ENCODE peak calls at places on chromosome 9, in six cellular contexts. Y is uterus, V is right lobe of liver, O is body of pancreas, G is upper lobe of left lung, S is Peyer's patch. E is an unnamed sample.

GRCh38 chr9:118569151-118569550 is 800.1 kb downstream of the BRINP1 start:
- DNase-seq in Y (no peak), V (no peak), O (no peak), G (no peak), S (no peak), E (no peak)

GRCh38 chr9:136972335-136972734 is 5.0 kb upstream of the PTGDS start:
- DNase-seq in Y (no peak), V (no peak), O (no peak), G (peak), S (no peak), E (no peak)

GRCh38 chr9:130713286-130713975 is 19.9 kb downstream of the EXOSC2 start:
- DNase-seq in Y (no peak), V (peak), O (peak), G (no peak), S (no peak), E (peak)

GRCh38 chr9:137148661-137149060 is 9.7 kb downstream of the GRIN1 start:
- DNase-seq in Y (no peak), V (no peak), O (no peak), G (peak), S (no peak), E (no peak)

GRCh38 chr9:13269589-13270452 is 9.7 kb downstream of the MPDZ start:
- DNase-seq in Y (no peak), V (no peak), O (no peak), G (no peak), S (no peak), E (no peak)

GRCh38 chr9:8783999-8784398 is 984.4 kb upstream of the DMAC1 start:
- DNase-seq in Y (no peak), V (no peak), O (no peak), G (no peak), S (no peak), E (no peak)

GRCh38 chr9:78044189-78044588 is 12.6 kb upstream of the GNAQ start:
- DNase-seq in Y (no peak), V (no peak), O (peak), G (no peak), S (no peak), E (no peak)

GRCh38 chr9:79736051-79736450 is 164.3 kb downstream of the TLE4 start:
- DNase-seq in Y (no peak), V (no peak), O (no peak), G (no peak), S (no peak), E (no peak)

GRCh38 chr9:116152390-116152789 is 1.2 kb upstream of the PAPPA start:
- DNase-seq in Y (no peak), V (no peak), O (no peak), G (no peak), S (no peak), E (no peak)

GRCh38 chr9:132288371-132288770 is 66.4 kb downstream of the SETX start:
- DNase-seq in Y (no peak), V (no peak), O (no peak), G (no peak), S (no peak), E (no peak)

GRCh38 chr9:125272697-125273096 is 11.1 kb downstream of the GAPVD1 start:
- DNase-seq in Y (no peak), V (no peak), O (no peak), G (no peak), S (no peak), E (no peak)

GRCh38 chr9:76835571-76836283 is 70.2 kb downstream of the PRUNE2 start:
- DNase-seq in Y (no peak), V (no peak), O (no peak), G (no peak), S (no peak), E (no peak)

GRCh38 chr9:36566813-36567217 is 5.9 kb upstream of the MELK start:
- DNase-seq in Y (no peak), V (no peak), O (peak), G (no peak), S (no peak), E (no peak)

GRCh38 chr9:111890254-111890791 is 6.3 kb upstream of the UGCG start:
- DNase-seq in Y (no peak), V (no peak), O (no peak), G (no peak), S (no peak), E (no peak)

GRCh38 chr9:129567842-129568559 is 52.9 kb downstream of the C9orf50 start:
- DNase-seq in Y (peak), V (peak), O (peak), G (peak), S (no peak), E (no peak)

GRCh38 chr9:25205285-25205684 is 473.0 kb downstream of the TUSC1 start:
- DNase-seq in Y (no peak), V (no peak), O (no peak), G (no peak), S (no peak), E (no peak)

GRCh38 chr9:38024036-38024681 is 44.9 kb downstream of the SHB start:
- DNase-seq in Y (peak), V (peak), O (no peak), G (no peak), S (no peak), E (peak)

GRCh38 chr9:124414612-124415011 is 630 bp downstream of the PSMB7 start:
- DNase-seq in Y (no peak), V (no peak), O (no peak), G (no peak), S (no peak), E (no peak)

GRCh38 chr9:22457448-22457847 is 10.8 kb downstream of the DMRTA1 start:
- DNase-seq in Y (no peak), V (no peak), O (peak), G (no peak), S (no peak), E (no peak)

GRCh38 chr9:31674264-31674663 is 710.2 kb upstream of the ACO1 start:
- DNase-seq in Y (no peak), V (no peak), O (no peak), G (no peak), S (no peak), E (no peak)

GRCh38 chr9:115364991-115365390 is 247.0 kb upstream of the TNC start:
- DNase-seq in Y (no peak), V (no peak), O (no peak), G (no peak), S (no peak), E (no peak)

GRCh38 chr9:20601292-20601691 is 21.0 kb downstream of the MLLT3 start:
- DNase-seq in Y (no peak), V (no peak), O (no peak), G (no peak), S (no peak), E (no peak)

GRCh38 chr9:20608582-20608981 is 13.7 kb downstream of the MLLT3 start:
- DNase-seq in Y (no peak), V (no peak), O (no peak), G (no peak), S (no peak), E (no peak)

GRCh38 chr9:20606637-20607036 is 15.7 kb downstream of the MLLT3 start:
- DNase-seq in Y (peak), V (no peak), O (peak), G (no peak), S (no peak), E (peak)

GRCh38 chr9:20603524-20604268 is 18.6 kb downstream of the MLLT3 start:
- DNase-seq in Y (no peak), V (no peak), O (no peak), G (no peak), S (no peak), E (no peak)

GRCh38 chr9:20604561-20604960 is 17.7 kb downstream of the MLLT3 start:
- DNase-seq in Y (no peak), V (no peak), O (no peak), G (no peak), S (no peak), E (no peak)
- H3K27ac ChIP-seq in Y (peak), V (no peak), O (no peak), G (peak), S (no peak), E (peak)

GRCh38 chr9:135950135-135950682 is 11.0 kb downstream of the UBAC1 start:
- DNase-seq in Y (no peak), V (no peak), O (no peak), G (no peak), S (peak), E (no peak)
- TF ChIP-seq POLR2A in Y (no peak), V (no peak), O (no peak), G (no peak), S (no peak), E (no peak)

GRCh38 chr9:101476576-101477208 is 41.1 kb upstream of the ALDOB start:
- DNase-seq in Y (no peak), V (no peak), O (no peak), G (peak), S (no peak), E (no peak)
- H3K27ac ChIP-seq in Y (no peak), V (no peak), O (no peak), G (no peak), S (no peak), E (no peak)

GRCh38 chr9:120714088-120714845 is at the start of gene MEGF9:
- DNase-seq in Y (peak), V (peak), O (peak), G (peak), S (peak), E (peak)
- TF ChIP-seq POLR2A in Y (peak), V (peak), O (peak), G (peak), S (peak), E (peak)

DNA sequence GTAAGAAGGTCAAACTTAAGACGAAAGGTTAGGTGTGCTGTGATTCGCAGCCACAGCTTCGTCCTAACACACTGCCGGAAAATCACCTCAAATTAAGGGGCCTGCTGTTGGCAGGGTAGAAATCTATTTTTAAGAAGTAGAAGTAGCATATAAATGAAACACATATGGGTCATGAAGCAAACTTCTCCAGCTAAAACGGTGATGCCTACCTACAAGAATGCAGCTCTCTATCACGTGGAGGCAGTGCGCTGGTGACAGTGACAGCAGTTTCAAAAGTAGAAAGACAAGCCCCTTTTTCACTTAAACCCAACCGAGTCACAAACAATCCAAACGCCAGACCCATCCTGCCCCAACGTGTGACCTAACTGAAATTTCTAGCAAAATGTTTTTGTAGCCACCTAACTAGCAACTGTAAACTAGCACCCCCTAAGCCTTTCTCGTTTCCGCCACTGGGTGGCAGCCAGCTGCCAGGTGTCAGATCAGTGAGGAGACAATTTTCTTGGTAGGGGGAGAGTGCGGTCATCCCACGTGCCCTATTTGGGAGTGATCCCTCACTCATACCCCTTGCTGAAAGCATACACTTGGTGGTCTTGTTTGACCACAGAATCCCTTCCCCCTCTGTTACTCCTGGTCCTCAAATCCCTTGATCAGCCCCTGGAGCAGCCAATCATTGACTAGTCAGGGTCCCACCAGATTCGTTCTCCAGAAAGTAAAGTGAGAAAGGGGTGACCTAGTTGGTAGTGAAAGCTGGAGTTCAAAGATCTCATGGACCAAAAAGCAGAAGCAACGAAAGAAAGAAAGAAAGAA is 71.8 kb upstream of the MAMDC2 start:
- DNase-seq in Y (peak), V (peak), O (peak), G (no peak), S (peak), E (peak)
- H3K27ac ChIP-seq in Y (peak), V (no peak), O (no peak), G (no peak), S (no peak), E (no peak)

GRCh38 chr9:105444130-105444529 is 3.7 kb upstream of the FSD1L start:
- DNase-seq in Y (no peak), V (no peak), O (no peak), G (no peak), S (no peak), E (no peak)
- TF ChIP-seq POLR2A in Y (no peak), V (no peak), O (no peak), G (no peak), S (no peak), E (no peak)

DNA sequence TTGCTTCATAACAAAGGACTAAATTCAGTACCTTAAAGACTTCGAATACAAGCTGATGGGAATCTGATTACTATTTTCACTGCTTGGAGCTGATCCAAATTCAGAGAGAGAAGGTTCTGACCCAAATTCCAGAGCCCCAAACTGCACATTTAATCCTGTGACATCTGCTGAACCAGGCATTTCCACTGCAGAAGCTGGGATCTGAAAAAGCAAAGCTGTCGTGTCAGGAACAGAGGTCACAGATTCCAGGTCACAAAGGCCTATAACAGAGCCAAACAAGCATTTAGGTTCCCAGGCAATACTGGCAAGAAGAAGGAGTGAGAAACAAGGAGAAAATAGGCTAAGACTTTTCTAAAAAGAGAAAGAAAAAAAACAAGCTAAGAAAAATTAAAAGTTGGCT is 105.3 kb downstream of the UBAP2 start:
- DNase-seq in Y (no peak), V (no peak), O (no peak), G (no peak), S (no peak), E (no peak)
- H3K27ac ChIP-seq in Y (no peak), V (no peak), O (no peak), G (no peak), S (no peak), E (no peak)

GRCh38 chr9:96383165-96383939 is at the start of gene SLC35D2:
- DNase-seq in Y (peak), V (peak), O (peak), G (peak), S (peak), E (peak)
- TF ChIP-seq POLR2A in Y (peak), V (peak), O (peak), G (no peak), S (peak), E (peak)